ENCODE peak calls at places on chromosomes 3 and 15, in eight cellular contexts. V, J, C, B, F, E, Z and R are unnamed samples.

GRCh38 chr15:23372284-23372683 is 17.7 kb downstream of the GOLGA8S start:
- DNase-seq in V (no peak), J (no peak), C (no peak), B (no peak), F (no peak), E (no peak), Z (no peak), R (no peak)

GRCh38 chr3:173986861-173987410 is 589.4 kb downstream of the NLGN1 start:
- DNase-seq in V (no peak), J (no peak), C (no peak), B (no peak), F (no peak), E (no peak), Z (no peak), R (no peak)

GRCh38 chr3:101851833-101852232 is 2.5 kb downstream of the NFKBIZ start:
- DNase-seq in V (no peak), J (no peak), C (no peak), B (no peak), F (no peak), E (no peak), Z (no peak), R (no peak)

GRCh38 chr3:49721861-49722781 is 1.6 kb downstream of the GMPPB start:
- DNase-seq in V (no peak), J (peak; percentile 14), C (no peak), B (no peak), F (no peak), E (no peak), Z (peak; percentile 2), R (no peak)

GRCh38 chr15:63357657-63358161 is 23.9 kb downstream of the CA12 start:
- DNase-seq in V (no peak), J (no peak), C (no peak), B (no peak), F (no peak), E (no peak), Z (no peak), R (no peak)

GRCh38 chr15:44656241-44656640 is 7.2 kb downstream of the SPG11 start:
- DNase-seq in V (no peak), J (no peak), C (no peak), B (no peak), F (no peak), E (no peak), Z (no peak), R (no peak)

GRCh38 chr15:90981681-90982080 is 12.7 kb downstream of the PRC1 start:
- DNase-seq in V (no peak), J (no peak), C (no peak), B (no peak), F (no peak), E (no peak), Z (no peak), R (no peak)

GRCh38 chr3:54951405-54951804 is 23.5 kb upstream of the LRTM1 start:
- DNase-seq in V (no peak), J (no peak), C (no peak), B (no peak), F (peak; percentile 40), E (no peak), Z (no peak), R (no peak)

GRCh38 chr3:14725564-14726420 is 50.9 kb downstream of the C3orf20 start:
- DNase-seq in V (no peak), J (no peak), C (no peak), B (no peak), F (no peak), E (no peak), Z (no peak), R (no peak)

GRCh38 chr3:109353057-109353456 is 15.7 kb upstream of the DPPA4 start:
- DNase-seq in V (no peak), J (no peak), C (no peak), B (no peak), F (no peak), E (no peak), Z (no peak), R (no peak)

GRCh38 chr3:189278211-189278610 is 106.4 kb downstream of the TPRG1 start:
- DNase-seq in V (no peak), J (no peak), C (no peak), B (no peak), F (no peak), E (no peak), Z (no peak), R (no peak)

GRCh38 chr15:34709866-34710265 is 44.9 kb downstream of the GJD2 start:
- DNase-seq in V (no peak), J (no peak), C (no peak), B (no peak), F (no peak), E (no peak), Z (no peak), R (no peak)

GRCh38 chr3:56796996-56797395 is 4.8 kb downstream of the ARHGEF3 start:
- DNase-seq in V (no peak), J (no peak), C (no peak), B (no peak), F (no peak), E (no peak), Z (no peak), R (no peak)

GRCh38 chr15:41977757-41978369 is 5.5 kb upstream of the EHD4 start:
- DNase-seq in V (no peak), J (no peak), C (no peak), B (no peak), F (no peak), E (no peak), Z (no peak), R (no peak)

GRCh38 chr3:72769758-72770540 is 78.3 kb downstream of the SHQ1 start:
- DNase-seq in V (no peak), J (no peak), C (no peak), B (no peak), F (no peak), E (no peak), Z (no peak), R (no peak)

GRCh38 chr3:114626751-114627150 is 332.9 kb downstream of the TIGIT start:
- DNase-seq in V (no peak), J (no peak), C (no peak), B (no peak), F (no peak), E (no peak), Z (no peak), R (no peak)

GRCh38 chr3:60076307-60076706 is 1026.5 kb upstream of the CFAP20DC start:
- DNase-seq in V (no peak), J (no peak), C (no peak), B (no peak), F (no peak), E (no peak), Z (no peak), R (no peak)

GRCh38 chr3:88180398-88180999 is 30.7 kb downstream of the C3orf38 start:
- DNase-seq in V (no peak), J (no peak), C (no peak), B (no peak), F (no peak), E (no peak), Z (no peak), R (no peak)

GRCh38 chr15:76101655-76102054 is 41.9 kb downstream of the TMEM266 start:
- DNase-seq in V (no peak), J (no peak), C (no peak), B (no peak), F (no peak), E (no peak), Z (no peak), R (no peak)

GRCh38 chr3:124234852-124235252 is 242.9 kb upstream of the ROPN1 start:
- DNase-seq in V (no peak), J (no peak), C (no peak), B (no peak), F (no peak), E (no peak), Z (no peak), R (no peak)